ENCODE peak calls at places on chromosome 18, in four cellular contexts. F, Y, V and E are unnamed samples.

GRCh38 chr18:57806891-57807280 is 3.8 kb upstream of the ATP8B1 start:
- DNase-seq in Y (peak), F (peak), V (no peak), E (no peak)

GRCh38 chr18:58462975-58463374 is 165.9 kb downstream of the ALPK2 start:
- DNase-seq in Y (no peak), F (no peak), V (no peak), E (no peak)

GRCh38 chr18:13465476-13465875 is 246.9 kb downstream of the LDLRAD4 start:
- DNase-seq in V (no peak), F (no peak), Y (no peak), E (no peak)

GRCh38 chr18:7017013-7017412 is 100.6 kb downstream of the LAMA1 start:
- DNase-seq in V (no peak), F (no peak), Y (no peak), E (no peak)

GRCh38 chr18:63982361-63982760 is 12.5 kb downstream of the SERPINB8 start:
- DNase-seq in Y (no peak), F (no peak), V (no peak), E (no peak)

GRCh38 chr18:35875566-35875965 is 96.9 kb upstream of the RMP24 start:
- DNase-seq in F (no peak), Y (no peak), V (no peak), E (no peak)

GRCh38 chr18:8114480-8114879 is 494.8 kb upstream of the RAB12 start:
- DNase-seq in F (no peak), V (no peak), Y (no peak), E (no peak)

GRCh38 chr18:74468547-74469014 is 11.5 kb upstream of the DIPK1C start:
- DNase-seq in V (no peak), Y (peak), F (no peak), E (no peak)

GRCh38 chr18:9092665-9093064 is 9.8 kb upstream of the NDUFV2 start:
- DNase-seq in F (no peak), Y (no peak), V (no peak), E (no peak)

GRCh38 chr18:67875936-67876335 is 359.4 kb upstream of the DSEL start:
- DNase-seq in Y (no peak), F (no peak), V (no peak), E (no peak)

GRCh38 chr18:11496561-11497172 is 112.7 kb upstream of the SLC35G4 start:
- DNase-seq in V (no peak), Y (no peak), F (no peak), E (no peak)

GRCh38 chr18:10290244-10291240 is 163.9 kb upstream of the APCDD1 start:
- DNase-seq in V (no peak), F (no peak), Y (no peak), E (no peak)

GRCh38 chr18:10284571-10285282 is 169.7 kb upstream of the APCDD1 start:
- DNase-seq in V (no peak), F (no peak), Y (no peak), E (no peak)

GRCh38 chr18:10289265-10289664 is 165.2 kb upstream of the APCDD1 start:
- DNase-seq in V (no peak), F (no peak), Y (no peak), E (no peak)

GRCh38 chr18:10285283-10285640 is 169.2 kb upstream of the APCDD1 start:
- DNase-seq in V (no peak), Y (no peak), F (no peak), E (no peak)

DNA sequence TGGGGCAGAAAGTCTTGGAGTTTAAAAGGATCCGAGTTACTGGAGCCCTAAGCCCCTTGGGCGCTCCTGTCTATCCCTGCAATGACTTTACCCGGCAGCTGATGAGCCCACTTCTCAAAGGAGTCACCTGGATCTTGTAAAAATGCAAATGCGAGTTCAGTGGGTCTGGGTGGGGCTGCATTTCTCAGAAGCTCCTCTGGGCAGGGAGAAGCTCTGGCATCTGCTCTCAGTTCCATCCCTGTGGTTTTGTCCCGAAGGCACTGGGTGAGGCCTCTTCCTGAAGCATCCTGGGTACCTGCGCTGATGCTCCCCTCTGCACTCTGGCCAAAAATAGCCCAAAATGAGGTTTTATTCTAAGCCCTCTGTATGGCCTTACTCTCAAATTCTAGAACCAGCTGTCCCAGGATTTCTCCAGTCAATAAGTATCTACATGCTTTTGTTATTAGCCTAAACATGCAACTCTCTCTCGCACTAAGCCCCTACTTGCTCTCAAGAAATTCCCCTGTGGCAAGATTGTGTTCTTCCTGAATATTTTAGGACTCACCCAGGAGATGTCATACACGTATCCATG is 167.8 kb upstream of the APCDD1 start:
- DNase-seq in Y (no peak), F (no peak), V (no peak), E (no peak)
- H3K27ac ChIP-seq in Y (no peak), F (no peak), V (no peak), E (no peak)

GRCh38 chr18:22167471-22168151 is 1.8 kb upstream of the GATA6 start:
- DNase-seq in V (peak), F (no peak), Y (no peak), E (no peak)

GRCh38 chr18:22170421-22171262 is 1.3 kb downstream of the GATA6 start:
- DNase-seq in V (peak), F (peak), Y (peak), E (no peak)

GRCh38 chr18:22168360-22168921 is 948 bp upstream of the GATA6 start:
- DNase-seq in Y (no peak), V (peak), F (no peak), E (no peak)

GRCh38 chr18:22169889-22170420 is 566 bp downstream of the GATA6 start:
- DNase-seq in V (peak), Y (no peak), F (no peak), E (no peak)

GRCh38 chr18:22169011-22169888 is at the start of gene GATA6:
- DNase-seq in F (peak), Y (peak), V (peak), E (no peak)
- TF ChIP-seq CTCF in F (peak), Y (peak), V (peak), E (no peak)

DNA sequence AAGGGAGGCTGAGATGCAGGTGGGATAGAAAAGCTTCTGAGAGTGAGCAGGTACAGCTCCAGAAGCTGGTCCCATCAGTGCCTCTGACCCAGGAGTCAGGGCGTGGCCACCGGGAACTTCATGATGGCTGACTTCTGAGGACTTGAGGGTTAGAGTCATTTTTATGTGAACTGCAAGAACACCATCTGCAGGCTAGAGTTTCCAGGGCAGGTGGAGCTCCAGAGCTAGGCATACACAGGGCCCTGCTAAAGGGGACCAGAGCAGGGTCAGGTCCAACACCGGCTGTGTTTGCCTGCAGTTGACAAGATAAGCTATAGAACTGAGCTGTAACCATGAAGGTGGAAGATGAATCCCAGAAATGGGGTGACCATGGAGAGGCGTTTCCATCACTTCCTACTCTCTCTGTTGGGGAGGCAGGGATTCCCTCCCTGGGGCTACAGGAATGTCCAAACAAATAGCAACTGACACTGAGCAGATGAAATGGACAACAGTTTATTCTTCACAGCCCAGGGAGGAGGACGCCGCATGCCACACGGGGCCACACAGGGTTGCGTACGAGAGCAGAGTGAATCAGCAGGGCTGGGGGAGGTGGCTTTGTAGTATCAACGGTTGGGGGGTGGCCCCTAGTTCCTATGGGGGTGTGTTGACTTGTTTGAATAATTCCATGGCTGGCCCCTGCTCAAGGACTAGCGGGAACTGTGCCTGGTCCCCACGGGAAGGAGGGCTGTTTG is 77.6 kb upstream of the ZNF516 start:
- DNase-seq in Y (no peak), F (no peak), V (no peak), E (no peak)
- H3K27ac ChIP-seq in Y (no peak), F (no peak), V (no peak), E (no peak)

DNA sequence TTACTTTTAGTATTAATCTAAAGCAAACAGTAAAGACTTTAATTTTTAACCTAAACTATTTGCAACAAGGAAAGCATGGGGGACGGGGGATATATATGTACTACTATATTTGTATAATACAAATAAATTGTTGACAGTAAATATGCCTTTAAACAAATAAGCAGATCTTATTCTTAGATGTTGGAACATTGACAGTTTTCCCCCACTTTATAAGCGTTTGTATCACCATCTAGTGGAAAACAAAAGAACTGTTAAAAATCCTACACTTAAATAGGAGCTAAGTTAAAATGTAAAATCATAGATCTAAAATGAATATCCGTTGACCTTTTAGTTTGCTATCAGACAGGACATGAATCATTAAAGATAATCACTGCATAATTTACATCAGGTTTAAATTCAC is 50.0 kb downstream of the RBBP8 start:
- DNase-seq in V (peak), Y (peak), F (no peak), E (no peak)
- TF ChIP-seq CTCF in V (peak), Y (peak), F (peak), E (peak)

DNA sequence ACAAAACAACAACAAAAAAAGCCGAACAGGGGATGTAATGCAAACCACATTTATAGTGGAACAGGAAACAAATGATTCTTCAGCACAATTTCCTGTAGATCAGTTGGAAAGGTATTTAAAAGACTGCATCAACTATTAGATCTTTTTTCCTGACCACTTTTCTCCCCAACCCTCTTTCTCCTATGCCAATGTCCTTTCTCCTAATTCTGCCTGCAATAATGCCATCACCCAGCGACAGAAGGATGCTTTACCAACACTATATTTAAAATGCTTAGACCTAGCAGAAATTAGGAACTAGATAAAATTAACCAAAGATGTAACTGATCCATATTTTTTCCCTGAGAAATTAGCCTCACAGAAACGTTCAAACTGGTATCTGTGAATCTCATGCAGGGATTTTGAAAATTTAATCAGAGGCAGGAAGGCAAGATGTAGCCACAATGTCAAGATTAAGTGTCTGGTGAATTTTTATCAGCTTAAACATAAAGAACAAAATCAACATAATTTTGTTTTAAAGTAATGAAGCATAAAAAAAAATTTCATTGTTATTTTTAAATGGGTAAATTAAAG is 271.3 kb downstream of the TCF4 start:
- DNase-seq in V (no peak), F (no peak), Y (no peak), E (no peak)
- H3K27ac ChIP-seq in V (no peak), F (peak), Y (no peak), E (no peak)

GRCh38 chr18:37266290-37266689 is 299.3 kb downstream of the CELF4 start:
- DNase-seq in V (peak), Y (no peak), F (no peak), E (no peak)
- TF ChIP-seq CTCF in V (no peak), Y (no peak), F (no peak), E (no peak)

GRCh38 chr18:1006965-1007364 is 102.3 kb downstream of the ADCYAP1 start:
- DNase-seq in V (no peak), F (no peak), Y (no peak), E (no peak)
- H3K27ac ChIP-seq in V (no peak), F (no peak), Y (no peak), E (no peak)

DNA sequence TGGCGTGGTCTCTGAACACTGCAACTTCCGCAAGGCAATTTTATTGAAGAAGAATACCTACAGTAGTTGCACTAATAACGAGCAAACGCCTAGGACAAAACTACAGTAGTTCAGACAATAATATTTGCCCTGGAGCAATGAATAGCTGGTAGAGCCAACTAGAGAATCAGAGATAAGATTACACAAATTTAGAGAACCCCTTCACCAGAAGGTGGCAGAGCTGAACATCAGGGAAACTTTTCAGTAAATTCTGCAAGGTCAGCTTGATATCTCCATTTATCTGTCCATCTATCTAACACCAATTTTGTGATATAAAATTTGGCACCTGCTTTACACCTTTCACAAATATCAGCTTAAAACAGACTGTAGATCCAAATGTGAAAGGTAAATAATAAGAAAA is 43.8 kb downstream of the CDH19 start:
- DNase-seq in V (peak), F (peak), Y (peak), E (no peak)
- TF ChIP-seq CTCF in V (peak), F (peak), Y (peak), E (no peak)

GRCh38 chr18:79400091-79400590 is 4.4 kb downstream of the NFATC1 start:
- DNase-seq in F (peak), Y (no peak), V (peak), E (peak)
- H3K27ac ChIP-seq in F (peak), Y (no peak), V (no peak), E (peak)